ENCODE peak calls at places on chromosomes 11 and 22, in four cellular contexts. One of them, this sample, is unnamed.

GRCh38 chr22:27715078-27715477 is 86.5 kb downstream of the MN1 start:
- DNase-seq in transverse colon: no peak
- DNase-seq in GM12864: no peak
- DNase-seq in stimulated activated CD4-positive, alpha-beta T cell treated with anti-CD3 and anti-CD28 coated beads, TNF-alpha, amount 100 ng/mL, for 1 hour: no peak
- DNase-seq in this sample: no peak

GRCh38 chr22:49207008-49207775 is 620.5 kb downstream of the BRD1 start:
- DNase-seq in GM12864: no peak
- DNase-seq in transverse colon: no peak
- DNase-seq in stimulated activated CD4-positive, alpha-beta T cell treated with anti-CD3 and anti-CD28 coated beads, TNF-alpha, amount 100 ng/mL, for 1 hour: no peak
- DNase-seq in this sample: no peak

GRCh38 chr11:14641801-14642200 is 1.8 kb upstream of the PDE3B start:
- DNase-seq in GM12864: no peak
- DNase-seq in transverse colon: no peak
- DNase-seq in stimulated activated CD4-positive, alpha-beta T cell treated with anti-CD3 and anti-CD28 coated beads, TNF-alpha, amount 100 ng/mL, for 1 hour: no peak
- DNase-seq in this sample: no peak

GRCh38 chr22:41222846-41223507 is 17.8 kb downstream of the CHADL start:
- DNase-seq in GM12864: no peak
- DNase-seq in transverse colon: no peak
- DNase-seq in stimulated activated CD4-positive, alpha-beta T cell treated with anti-CD3 and anti-CD28 coated beads, TNF-alpha, amount 100 ng/mL, for 1 hour: no peak
- DNase-seq in this sample: no peak

GRCh38 chr11:69923196-69923595 is 104.0 kb upstream of the FGF3 start:
- DNase-seq in GM12864: no peak
- DNase-seq in transverse colon: no peak
- DNase-seq in stimulated activated CD4-positive, alpha-beta T cell treated with anti-CD3 and anti-CD28 coated beads, TNF-alpha, amount 100 ng/mL, for 1 hour: no peak
- DNase-seq in this sample: peak; percentile 20

GRCh38 chr22:36196254-36197064 is 5.2 kb downstream of the APOL4 start:
- DNase-seq in transverse colon: no peak
- DNase-seq in stimulated activated CD4-positive, alpha-beta T cell treated with anti-CD3 and anti-CD28 coated beads, TNF-alpha, amount 100 ng/mL, for 1 hour: no peak
- DNase-seq in GM12864: no peak
- DNase-seq in this sample: no peak

GRCh38 chr22:22520667-22521602 is 865 bp upstream of the ZNF280A start:
- DNase-seq in transverse colon: no peak
- DNase-seq in stimulated activated CD4-positive, alpha-beta T cell treated with anti-CD3 and anti-CD28 coated beads, TNF-alpha, amount 100 ng/mL, for 1 hour: no peak
- DNase-seq in GM12864: no peak
- DNase-seq in this sample: no peak

GRCh38 chr11:44310456-44311272 is 725 bp upstream of the ALX4 start:
- DNase-seq in stimulated activated CD4-positive, alpha-beta T cell treated with anti-CD3 and anti-CD28 coated beads, TNF-alpha, amount 100 ng/mL, for 1 hour: no peak
- DNase-seq in transverse colon: no peak
- DNase-seq in GM12864: no peak
- DNase-seq in this sample: no peak

GRCh38 chr22:22691716-22692701 is 47.6 kb downstream of the GGTLC2 start:
- DNase-seq in GM12864: no peak
- DNase-seq in transverse colon: no peak
- DNase-seq in stimulated activated CD4-positive, alpha-beta T cell treated with anti-CD3 and anti-CD28 coated beads, TNF-alpha, amount 100 ng/mL, for 1 hour: no peak
- DNase-seq in this sample: no peak

GRCh38 chr11:40445391-40445790 is 1014.1 kb downstream of the LRRC4C start:
- DNase-seq in transverse colon: no peak
- DNase-seq in stimulated activated CD4-positive, alpha-beta T cell treated with anti-CD3 and anti-CD28 coated beads, TNF-alpha, amount 100 ng/mL, for 1 hour: no peak
- DNase-seq in GM12864: no peak
- DNase-seq in this sample: no peak

GRCh38 chr22:37661160-37661924 is 2.8 kb downstream of the PDXP start:
- DNase-seq in stimulated activated CD4-positive, alpha-beta T cell treated with anti-CD3 and anti-CD28 coated beads, TNF-alpha, amount 100 ng/mL, for 1 hour: no peak
- DNase-seq in transverse colon: no peak
- DNase-seq in GM12864: no peak
- DNase-seq in this sample: no peak

GRCh38 chr11:112012877-112013276 is 12.3 kb upstream of the DLAT start:
- DNase-seq in GM12864: no peak
- DNase-seq in transverse colon: no peak
- DNase-seq in stimulated activated CD4-positive, alpha-beta T cell treated with anti-CD3 and anti-CD28 coated beads, TNF-alpha, amount 100 ng/mL, for 1 hour: no peak
- DNase-seq in this sample: no peak

GRCh38 chr22:27842236-27842993 is 40.9 kb upstream of the MN1 start:
- DNase-seq in stimulated activated CD4-positive, alpha-beta T cell treated with anti-CD3 and anti-CD28 coated beads, TNF-alpha, amount 100 ng/mL, for 1 hour: no peak
- DNase-seq in transverse colon: no peak
- DNase-seq in GM12864: no peak
- DNase-seq in this sample: no peak

GRCh38 chr11:121099885-121100284 is 1.2 kb upstream of the TECTA start:
- DNase-seq in transverse colon: no peak
- DNase-seq in GM12864: no peak
- DNase-seq in stimulated activated CD4-positive, alpha-beta T cell treated with anti-CD3 and anti-CD28 coated beads, TNF-alpha, amount 100 ng/mL, for 1 hour: no peak
- DNase-seq in this sample: no peak

GRCh38 chr11:75174781-75175370 is 24.0 kb downstream of the SLCO2B1 start:
- DNase-seq in transverse colon: no peak
- DNase-seq in stimulated activated CD4-positive, alpha-beta T cell treated with anti-CD3 and anti-CD28 coated beads, TNF-alpha, amount 100 ng/mL, for 1 hour: no peak
- DNase-seq in GM12864: no peak
- DNase-seq in this sample: peak; percentile 70

GRCh38 chr11:78654071-78654470 is 79.4 kb upstream of the NARS2 start:
- DNase-seq in transverse colon: no peak
- DNase-seq in GM12864: no peak
- DNase-seq in stimulated activated CD4-positive, alpha-beta T cell treated with anti-CD3 and anti-CD28 coated beads, TNF-alpha, amount 100 ng/mL, for 1 hour: no peak
- DNase-seq in this sample: no peak